ENCODE peak calls at places on chromosomes 2 and 18, in ten cellular contexts. U is germinal center; J is naive B cell; D is activated CD4-positive, alpha-beta T cell treated with anti-CD3 and anti-CD28 coated beads, Interleukin-2, amount 50 U/mL, for 1 hour; E is H9; Q is keratinocyte; K is NCI-H460; C is effector memory CD4-positive, alpha-beta T cell; V is activated effector memory CD4-positive, alpha-beta T cell treated with Interleukin-2 at 50 U/mL for 16 hours; B is NCI-H2029. A is an unnamed sample.

GRCh38 chr2:45964226-45964841 is 312.9 kb downstream of the PRKCE start:
- DNase-seq in U (no peak), J (no peak), D (no peak), E (no peak), Q (peak), K (peak), C (no peak), V (no peak), B (peak), A (peak)

GRCh38 chr18:48736861-48737260 is 198.0 kb downstream of the CTIF start:
- DNase-seq in U (no peak), J (no peak), D (no peak), E (no peak), Q (no peak), K (no peak), C (no peak), V (no peak), B (no peak), A (no peak)

GRCh38 chr2:181306785-181307184 is 150.4 kb upstream of the ITGA4 start:
- DNase-seq in U (no peak), J (peak), D (no peak), E (no peak), Q (no peak), K (no peak), C (no peak), V (no peak), B (no peak), A (no peak)

GRCh38 chr2:193584522-193584938 is 1389.8 kb upstream of the TMEFF2 start:
- DNase-seq in U (no peak), J (peak), D (no peak), E (peak), Q (no peak), K (peak), C (no peak), V (no peak), B (no peak), A (peak)

GRCh38 chr2:232926448-232927040 is 56.5 kb downstream of the SNORC start:
- DNase-seq in U (no peak), J (no peak), D (no peak), E (peak), Q (no peak), K (no peak), C (no peak), V (no peak), B (no peak), A (no peak)

GRCh38 chr2:23385748-23386421 is 906 bp downstream of the KLHL29 start:
- DNase-seq in U (peak), J (no peak), D (no peak), E (no peak), Q (no peak), K (no peak), C (no peak), V (no peak), B (no peak), A (no peak)

GRCh38 chr2:46649004-46649403 is 169.6 kb downstream of the TMEM247 start:
- DNase-seq in U (no peak), J (no peak), D (no peak), E (no peak), Q (no peak), K (no peak), C (no peak), V (no peak), B (no peak), A (no peak)

GRCh38 chr2:226583715-226584114 is 215.9 kb downstream of the IRS1 start:
- DNase-seq in U (no peak), J (no peak), D (no peak), E (no peak), Q (no peak), K (peak), C (no peak), V (no peak), B (no peak), A (peak)

GRCh38 chr2:200466703-200467418 is 43.0 kb downstream of the KCTD18 start:
- DNase-seq in U (peak), J (no peak), D (no peak), E (no peak), Q (no peak), K (no peak), C (no peak), V (no peak), B (no peak), A (no peak)

GRCh38 chr2:12456293-12457151 is 260.2 kb upstream of the TRIB2 start:
- DNase-seq in U (peak), J (peak), D (peak), E (no peak), Q (peak), K (peak), C (no peak), V (peak), B (peak), A (peak)

GRCh38 chr2:232129483-232129882 is 168.0 kb downstream of the DIS3L2 start:
- DNase-seq in U (no peak), J (no peak), D (no peak), E (no peak), Q (no peak), K (no peak), C (no peak), V (no peak), B (no peak), A (no peak)

GRCh38 chr2:71379086-71379485 is 47.5 kb downstream of the ZNF638 start:
- DNase-seq in U (no peak), J (no peak), D (no peak), E (no peak), Q (no peak), K (peak), C (no peak), V (no peak), B (no peak), A (no peak)

GRCh38 chr18:39053569-39053968 is 1488.0 kb upstream of the CELF4 start:
- DNase-seq in U (no peak), J (no peak), D (no peak), E (no peak), Q (no peak), K (no peak), C (no peak), V (no peak), B (peak), A (no peak)

GRCh38 chr2:159090514-159091201 is 122.2 kb downstream of the TANC1 start:
- DNase-seq in U (no peak), J (peak), D (no peak), E (no peak), Q (no peak), K (no peak), C (no peak), V (no peak), B (no peak), A (peak)

A was measured in cardiac muscle cell.